ENCODE peak calls at places on chromosomes 12 and 14, in five cellular contexts. C is left ventricle myocardium inferior, Y is tibial artery, V is transverse colon, F is retinal pigment epithelial cell. W is an unnamed sample.

GRCh38 chr12:26109343-26109841 is 15.4 kb downstream of the BHLHE41 start:
- DNase-seq in Y (peak; percentile 59), V (no peak), F (no peak), C (peak; percentile 18), W (no peak)

GRCh38 chr12:58916891-58917570 is 3.3 kb downstream of the LRIG3 start:
- DNase-seq in F (peak; percentile 69), C (no peak), V (peak; percentile 22), Y (no peak), W (no peak)

GRCh38 chr12:16349132-16349463 is 1.7 kb downstream of the MGST1 start:
- DNase-seq in F (no peak), C (peak; percentile 66), V (peak; percentile 67), Y (peak; percentile 83), W (no peak)

GRCh38 chr12:121921106-121921505 is 2.7 kb downstream of the CFAP251 start:
- DNase-seq in Y (no peak), C (no peak), F (no peak), V (no peak), W (no peak)

GRCh38 chr14:61973981-61974380 is 211.8 kb downstream of the SNAPC1 start:
- DNase-seq in Y (no peak), F (no peak), V (no peak), C (no peak), W (no peak)

GRCh38 chr14:50030049-50030448 is 86.3 kb downstream of the VCPKMT start:
- DNase-seq in F (no peak), V (no peak), Y (no peak), C (no peak), W (no peak)

GRCh38 chr14:51095854-51096823 is 1.2 kb upstream of the TRIM9 start:
- DNase-seq in Y (peak; percentile 67), F (peak; percentile 66), V (peak; percentile 18), C (no peak), W (no peak)

GRCh38 chr12:104740668-104741067 is 217.4 kb downstream of the SLC41A2 start:
- DNase-seq in C (no peak), F (no peak), Y (peak; percentile 61), V (peak; percentile 41), W (no peak)

GRCh38 chr14:55938249-55938791 is 179.9 kb upstream of the PELI2 start:
- DNase-seq in C (peak; percentile 55), F (peak; percentile 95), Y (no peak), V (peak; percentile 11), W (no peak)

GRCh38 chr12:105783983-105784947 is 354.5 kb downstream of the NUAK1 start:
- DNase-seq in V (no peak), C (no peak), F (no peak), Y (no peak), W (no peak)

GRCh38 chr14:92937229-92937937 is 14.4 kb downstream of the CHGA start:
- DNase-seq in V (peak; percentile 36), F (no peak), Y (no peak), C (no peak), W (no peak)

GRCh38 chr12:85698937-85699336 is 137.3 kb downstream of the RASSF9 start:
- DNase-seq in V (no peak), C (no peak), Y (no peak), F (no peak), W (no peak)

GRCh38 chr14:98189521-98189920 is 1082.5 kb downstream of the BCL11B start:
- DNase-seq in C (no peak), V (no peak), F (no peak), Y (no peak), W (no peak)

GRCh38 chr14:71555654-71556559 is 376.3 kb upstream of the RGS6 start:
- DNase-seq in V (peak; percentile 39), F (no peak), Y (no peak), C (no peak), W (no peak)

GRCh38 chr14:70078329-70078728 is 110.4 kb downstream of the SLC8A3 start:
- DNase-seq in V (no peak), C (no peak), F (no peak), Y (no peak), W (no peak)

DNA sequence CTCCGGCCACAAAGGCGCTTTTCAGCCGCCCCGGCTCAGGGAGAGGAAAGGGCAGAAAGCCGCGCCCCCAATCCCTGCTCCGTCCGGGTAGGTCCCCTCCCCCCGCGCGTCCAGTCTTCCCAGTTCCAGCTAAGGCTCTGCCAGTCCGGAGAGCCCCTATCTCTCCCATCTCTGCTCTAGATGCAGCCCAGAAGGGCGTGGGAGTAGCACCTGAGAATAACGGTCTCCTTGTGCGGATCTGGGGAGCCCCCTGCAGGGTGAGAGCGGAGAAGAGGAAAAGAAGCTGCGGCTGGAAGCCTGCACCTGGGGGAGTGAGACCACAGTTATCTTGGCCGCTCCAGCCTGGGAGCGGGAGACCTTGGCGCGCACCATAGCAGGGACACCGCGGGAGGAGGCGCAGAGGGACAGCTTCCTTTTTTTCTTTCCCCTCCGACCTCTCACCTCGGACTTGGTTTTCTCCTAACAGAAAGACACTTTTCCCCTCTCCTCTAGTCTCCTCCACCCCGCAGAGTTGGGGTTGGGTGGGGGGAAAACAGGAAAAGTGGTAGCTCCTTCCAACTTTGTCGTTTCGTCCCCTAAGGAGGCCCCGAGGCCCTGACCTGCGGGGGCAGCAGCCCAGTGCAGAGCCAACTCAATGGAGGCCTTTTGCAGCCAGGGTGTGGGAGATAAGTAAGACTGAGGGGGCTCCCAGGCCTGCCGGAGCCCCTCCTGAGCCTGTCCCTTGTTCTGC is 2.4 kb downstream of the DHH start:
- DNase-seq in C (peak; percentile 37), F (no peak), Y (no peak), V (no peak), W (peak; percentile 75)
- TF ChIP-seq CTCF in C (peak; percentile 39), F (peak; percentile 72), Y (no peak), V (peak; percentile 17), W (peak; percentile 40)

DNA sequence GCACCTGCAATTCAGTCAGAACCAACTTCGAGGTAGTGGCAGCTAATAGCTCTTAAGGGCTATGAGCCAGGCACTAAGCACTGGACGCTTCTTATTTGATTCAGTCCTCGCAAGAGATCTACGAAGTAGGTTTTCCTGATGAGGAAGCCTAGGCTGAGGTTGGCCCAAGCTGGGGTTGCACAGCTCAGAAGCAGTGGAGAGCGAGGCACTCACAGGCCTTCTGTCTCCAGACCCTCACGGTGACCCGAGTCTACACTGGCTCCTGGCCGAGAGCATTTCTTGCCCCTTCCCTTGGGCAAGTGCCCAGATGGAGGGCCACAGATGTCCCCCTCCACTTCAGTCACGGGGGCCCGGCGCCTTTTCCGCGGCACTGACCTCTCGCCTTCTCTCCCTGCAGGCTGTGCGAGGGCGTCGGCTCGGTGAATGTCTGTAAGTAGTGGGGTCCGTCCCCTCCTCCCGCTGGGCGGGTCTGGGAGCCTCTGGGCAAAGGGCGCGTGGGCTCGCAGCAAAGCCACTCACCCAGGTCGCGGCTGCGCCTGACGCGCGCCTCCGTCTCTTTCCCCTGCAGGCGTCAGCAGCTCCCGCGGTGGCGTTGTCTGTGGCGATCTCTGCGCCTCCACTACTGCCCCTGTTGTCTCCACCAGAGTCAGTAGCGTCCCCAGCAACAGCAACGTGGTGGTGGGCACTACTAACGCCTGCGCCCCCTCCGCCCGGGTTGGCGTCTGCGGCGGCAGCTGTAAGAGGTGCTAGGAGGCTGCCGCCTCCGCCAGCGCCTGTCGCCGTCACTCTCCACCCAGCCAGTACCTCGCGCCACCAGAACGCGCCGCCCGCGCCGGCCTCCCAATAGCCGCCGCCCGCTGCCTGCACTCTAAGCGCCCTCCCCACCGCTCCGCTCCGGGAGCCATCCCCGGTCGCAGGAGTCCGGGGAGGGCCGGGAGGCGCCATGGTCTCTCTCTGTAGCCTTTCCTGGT is 13.1 kb downstream of the KRT83 start:
- DNase-seq in Y (peak; percentile 55), C (peak; percentile 35), F (peak; percentile 18), V (peak; percentile 45), W (no peak)
- TF ChIP-seq CTCF in Y (peak; percentile 54), C (peak; percentile 43), F (peak; percentile 4), V (no peak), W (no peak)

GRCh38 chr12:52690351-52691075 is 10.3 kb upstream of the KRT1 start:
- DNase-seq in Y (no peak), C (no peak), F (no peak), V (no peak), W (no peak)

GRCh38 chr12:52691765-52692150 is 11.6 kb upstream of the KRT1 start:
- DNase-seq in C (no peak), Y (no peak), V (no peak), F (no peak), W (no peak)

GRCh38 chr12:52693261-52693660 is 10.1 kb downstream of the KRT77 start:
- DNase-seq in V (no peak), F (no peak), Y (no peak), C (no peak), W (no peak)

GRCh38 chr12:52691076-52691764 is 11.0 kb upstream of the KRT1 start:
- DNase-seq in Y (no peak), F (no peak), C (no peak), V (peak; percentile 27), W (no peak)

DNA sequence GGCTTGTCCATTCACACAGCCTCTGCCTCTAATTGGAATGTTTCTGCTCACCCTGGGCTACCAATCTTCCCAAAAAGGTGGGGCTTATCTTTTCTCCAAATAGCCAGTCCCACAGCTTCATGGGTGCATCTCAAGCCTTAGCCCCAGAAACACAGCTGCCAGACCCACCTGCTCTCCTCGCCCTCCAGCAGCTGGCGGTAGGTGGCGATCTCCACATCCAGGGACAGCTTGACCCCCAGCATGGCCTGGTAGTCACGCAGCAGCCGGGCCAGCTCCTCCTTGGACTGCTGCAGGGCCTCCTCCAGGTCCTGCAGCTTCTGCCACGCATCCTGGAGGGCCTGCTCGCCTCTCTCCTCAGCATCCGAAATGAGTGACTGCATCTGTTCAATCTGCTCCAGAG is 11.1 kb downstream of the KRT77 start:
- DNase-seq in V (no peak), C (no peak), Y (no peak), F (no peak), W (no peak)
- TF ChIP-seq CTCF in V (no peak), C (no peak), Y (no peak), F (peak; percentile 12), W (no peak)

GRCh38 chr12:33427071-33427470 is 12.5 kb downstream of the SYT10 start:
- DNase-seq in C (no peak), Y (no peak), F (no peak), V (no peak), W (no peak)
- TF ChIP-seq CTCF in C (no peak), Y (no peak), F (peak; percentile 34), V (no peak), W (no peak)

GRCh38 chr12:67268896-67269631 is at the start of gene CAND1:
- DNase-seq in F (peak; percentile 94), Y (peak; percentile 96), V (peak; percentile 97), C (peak; percentile 97), W (peak; percentile 44)
- TF ChIP-seq CTCF in F (peak; percentile 20), Y (no peak), V (no peak), C (no peak), W (no peak)

GRCh38 chr14:25464772-25465171 is 414.8 kb upstream of the STXBP6 start:
- DNase-seq in Y (no peak), F (no peak), C (no peak), V (no peak), W (no peak)

GRCh38 chr14:25463475-25463874 is 413.5 kb upstream of the STXBP6 start:
- DNase-seq in F (no peak), Y (no peak), C (no peak), V (no peak), W (no peak)

GRCh38 chr14:25464078-25464477 is 414.1 kb upstream of the STXBP6 start:
- DNase-seq in V (no peak), Y (no peak), F (no peak), C (no peak), W (no peak)

DNA sequence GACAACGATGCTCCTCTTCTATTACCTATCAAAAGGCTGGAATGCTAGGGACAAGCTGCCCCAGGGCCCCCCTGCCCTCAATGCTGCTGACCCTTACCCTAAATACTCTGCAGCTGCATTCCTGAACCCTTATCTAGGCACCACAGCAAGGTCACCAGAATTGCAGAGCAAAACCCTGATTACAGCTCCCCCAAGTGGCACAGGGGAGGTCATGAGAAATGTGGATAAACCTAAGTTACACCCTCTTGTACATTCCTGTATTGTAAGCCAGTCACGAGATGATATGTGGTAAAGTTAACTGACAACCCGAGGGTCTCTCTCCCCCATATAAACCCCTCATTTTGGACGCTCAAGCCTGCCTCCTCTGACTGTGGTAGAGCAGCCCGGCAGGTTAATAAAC is 411.8 kb upstream of the STXBP6 start:
- DNase-seq in F (no peak), C (no peak), Y (no peak), V (no peak), W (no peak)
- TF ChIP-seq CTCF in F (no peak), C (no peak), Y (no peak), V (no peak), W (no peak)

W was measured in D721Med.